ENCODE peak calls at places on chromosomes 7 and 10, in six cellular contexts. V is M059J; A is tibial artery; X is stimulated activated CD8-positive, alpha-beta memory T cell treated with anti-CD3 and anti-CD28 coated beads, Interleukin-4, amount 100 ng/mL, for 1 hour; E is lower lobe of right lung; D is WTC11. Q is an unnamed sample.

GRCh38 chr7:151897201-151897711 is 20.3 kb upstream of the PRKAG2 start:
- DNase-seq in V (no peak), A (no peak), X (no peak), E (no peak), D (peak), Q (no peak)

GRCh38 chr10:18140957-18141888 is 999 bp downstream of the CACNB2 start:
- DNase-seq in V (no peak), A (no peak), X (no peak), E (no peak), D (peak), Q (no peak)

GRCh38 chr10:79266543-79267312 is 80.5 kb upstream of the PPIF start:
- DNase-seq in V (peak), A (peak), X (no peak), E (peak), D (no peak), Q (peak)

GRCh38 chr7:157851501-157852067 is 514.8 kb downstream of the DNAJB6 start:
- DNase-seq in V (peak), A (peak), X (peak), E (peak), D (peak), Q (peak)

GRCh38 chr7:39733881-39734571 is 110.7 kb downstream of the RALA start:
- DNase-seq in V (peak), A (no peak), X (no peak), E (no peak), D (no peak), Q (no peak)

GRCh38 chr7:121259826-121260225 is 69.0 kb upstream of the WNT16 start:
- DNase-seq in V (no peak), A (no peak), X (no peak), E (no peak), D (no peak), Q (no peak)

GRCh38 chr10:12062754-12063482 is 5.8 kb upstream of the DHTKD1 start:
- DNase-seq in V (no peak), A (no peak), X (no peak), E (no peak), D (no peak), Q (no peak)

GRCh38 chr7:134949171-134949570 is 37.1 kb upstream of the AGBL3 start:
- DNase-seq in V (no peak), A (no peak), X (no peak), E (no peak), D (no peak), Q (no peak)

GRCh38 chr7:101754432-101755159 is 62.8 kb upstream of the CUX1 start:
- DNase-seq in V (peak), A (no peak), X (no peak), E (no peak), D (no peak), Q (no peak)

GRCh38 chr10:4372601-4373000 is 453.4 kb upstream of the AKR1E2 start:
- DNase-seq in V (peak), A (no peak), X (no peak), E (no peak), D (no peak), Q (no peak)

GRCh38 chr7:121872831-121873764 is at the start of gene PTPRZ1:
- DNase-seq in V (peak), A (no peak), X (no peak), E (peak), D (peak), Q (peak)

GRCh38 chr7:120794100-120794729 is 63.7 kb downstream of the TSPAN12 start:
- DNase-seq in V (no peak), A (no peak), X (no peak), E (no peak), D (no peak), Q (no peak)

GRCh38 chr10:112140110-112140755 is 43.3 kb downstream of the GPAM start:
- DNase-seq in V (peak), A (peak), X (peak), E (peak), D (peak), Q (no peak)

GRCh38 chr10:6200588-6201510 is 1.9 kb upstream of the PFKFB3 start:
- DNase-seq in V (peak), A (peak), X (peak), E (no peak), D (peak), Q (peak)

GRCh38 chr10:55351431-55351830 is 550.4 kb upstream of the PCDH15 start:
- DNase-seq in V (no peak), A (no peak), X (no peak), E (no peak), D (no peak), Q (no peak)

GRCh38 chr10:92850186-92850585 is 1.9 kb downstream of the EXOC6 start:
- DNase-seq in V (no peak), A (no peak), X (no peak), E (no peak), D (no peak), Q (no peak)

GRCh38 chr10:118873738-118874105 is 119.0 kb upstream of the CACUL1 start:
- DNase-seq in V (peak), A (no peak), X (no peak), E (no peak), D (no peak), Q (no peak)

GRCh38 chr10:31912898-31913847 is 15.5 kb downstream of the ARHGAP12 start:
- DNase-seq in V (no peak), A (no peak), X (no peak), E (no peak), D (no peak), Q (no peak)

GRCh38 chr7:118264836-118265235 is 40.3 kb downstream of the ANKRD7 start:
- DNase-seq in V (no peak), A (no peak), X (no peak), E (no peak), D (no peak), Q (no peak)

GRCh38 chr7:151063212-151063561 is 3.8 kb downstream of the SLC4A2 start:
- DNase-seq in V (no peak), A (peak), X (no peak), E (no peak), D (peak), Q (no peak)

GRCh38 chr10:78581133-78581694 is 487.6 kb upstream of the ZMIZ1 start:
- DNase-seq in V (no peak), A (no peak), X (no peak), E (no peak), D (no peak), Q (no peak)

GRCh38 chr7:44568771-44569560 is 4.7 kb downstream of the DDX56 start:
- DNase-seq in V (no peak), A (no peak), X (no peak), E (no peak), D (no peak), Q (no peak)

GRCh38 chr10:125166658-125167057 is 6.3 kb upstream of the CTBP2 start:
- DNase-seq in V (no peak), A (no peak), X (no peak), E (no peak), D (no peak), Q (no peak)

GRCh38 chr10:132559538-132559937 is 22.0 kb downstream of the INPP5A start:
- DNase-seq in V (no peak), A (no peak), X (no peak), E (no peak), D (no peak), Q (no peak)

GRCh38 chr10:96540240-96540639 is 26.5 kb upstream of the TLL2 start:
- DNase-seq in V (no peak), A (no peak), X (no peak), E (no peak), D (no peak), Q (no peak)

GRCh38 chr7:13291010-13291409 is 603.6 kb downstream of the ARL4A start:
- DNase-seq in V (no peak), A (no peak), X (no peak), E (no peak), D (no peak), Q (no peak)

GRCh38 chr10:66318761-66319160 is 607.1 kb upstream of the LRRTM3 start:
- DNase-seq in V (no peak), A (no peak), X (no peak), E (no peak), D (no peak), Q (no peak)

GRCh38 chr7:38318803-38319416 is 45.5 kb upstream of the TARP start:
- DNase-seq in V (peak), A (no peak), X (no peak), E (no peak), D (peak), Q (no peak)

GRCh38 chr10:29469481-29470354 is 165.1 kb downstream of the SVIL start:
- DNase-seq in V (no peak), A (peak), X (no peak), E (no peak), D (no peak), Q (no peak)

GRCh38 chr10:108454224-108454623 is 1289.7 kb upstream of the SORCS1 start:
- DNase-seq in V (no peak), A (no peak), X (no peak), E (no peak), D (no peak), Q (no peak)

GRCh38 chr10:1204434-1205326 is 148.5 kb downstream of the WDR37 start:
- DNase-seq in V (no peak), A (no peak), X (no peak), E (no peak), D (no peak), Q (no peak)

GRCh38 chr7:77182261-77182660 is 17.4 kb downstream of the FGL2 start:
- DNase-seq in V (no peak), A (no peak), X (no peak), E (no peak), D (no peak), Q (no peak)

GRCh38 chr7:137635132-137635531 is 211.6 kb downstream of the DGKI start:
- DNase-seq in V (no peak), A (no peak), X (no peak), E (no peak), D (no peak), Q (no peak)

GRCh38 chr7:50640256-50640655 is 75.1 kb upstream of the DDC start:
- DNase-seq in V (no peak), A (no peak), X (no peak), E (no peak), D (no peak), Q (no peak)

GRCh38 chr7:7330997-7331396 is 148.7 kb downstream of the C1GALT1 start:
- DNase-seq in V (peak), A (no peak), X (no peak), E (no peak), D (no peak), Q (no peak)

GRCh38 chr10:114026189-114027040 is 17.3 kb upstream of the ADRB1 start:
- DNase-seq in V (peak), A (no peak), X (no peak), E (peak), D (no peak), Q (no peak)

GRCh38 chr7:80018941-80019808 is 115.5 kb upstream of the GNAI1 start:
- DNase-seq in V (peak), A (no peak), X (peak), E (peak), D (peak), Q (no peak)

GRCh38 chr7:26480166-26480565 is 188.5 kb downstream of the SNX10 start:
- DNase-seq in V (no peak), A (no peak), X (no peak), E (no peak), D (no peak), Q (no peak)